ENCODE peak calls at places on chromosomes 6 and 20, in four cellular contexts. A is midbrain, T is A549, G is kidney tubule cell. L is an unnamed sample.

GRCh38 chr20:36861875-36862801 is 13.8 kb upstream of the TLDC2 start:
- DNase-seq in A (peak; percentile 80), T (peak; percentile 96), G (peak; percentile 91), L (peak; percentile 58)

GRCh38 chr6:131041814-131042213 is 21.2 kb downstream of the EPB41L2 start:
- DNase-seq in A (no peak), T (no peak), G (no peak), L (no peak)

GRCh38 chr6:4549556-4550226 is 226.5 kb upstream of the CDYL start:
- DNase-seq in A (no peak), T (no peak), G (no peak), L (no peak)

GRCh38 chr6:64955435-64955848 is 751.6 kb downstream of the EYS start:
- DNase-seq in A (no peak), T (no peak), G (no peak), L (no peak)

GRCh38 chr20:33650111-33650752 is 11.9 kb upstream of the C20orf144 start:
- DNase-seq in A (no peak), T (no peak), G (no peak), L (no peak)

GRCh38 chr6:11012295-11012754 is 31.8 kb downstream of the ELOVL2 start:
- DNase-seq in A (no peak), T (no peak), G (no peak), L (no peak)

GRCh38 chr20:641516-641913 is 11.5 kb downstream of the SRXN1 start:
- DNase-seq in A (no peak), T (peak; percentile 86), G (no peak), L (no peak)

GRCh38 chr6:20092071-20092566 is 120.2 kb downstream of the MBOAT1 start:
- DNase-seq in A (peak; percentile 34), T (peak; percentile 16), G (peak; percentile 65), L (peak; percentile 30)

GRCh38 chr6:133999305-133999704 is 46.3 kb downstream of the TBPL1 start:
- DNase-seq in A (no peak), T (no peak), G (no peak), L (no peak)

GRCh38 chr6:148175511-148176188 is 167.0 kb upstream of the SASH1 start:
- DNase-seq in A (no peak), T (no peak), G (no peak), L (no peak)

GRCh38 chr6:132017921-132018320 is 66.7 kb upstream of the CCN2 start:
- DNase-seq in A (no peak), T (no peak), G (no peak), L (no peak)

GRCh38 chr6:55239099-55239498 is 64.8 kb downstream of the HCRTR2 start:
- DNase-seq in A (no peak), T (no peak), G (peak; percentile 9), L (no peak)

GRCh38 chr6:44470106-44470446 is 82.6 kb downstream of the CDC5L start:
- DNase-seq in A (no peak), T (no peak), G (no peak), L (no peak)

GRCh38 chr20:35092524-35093244 is at the start of gene TRPC4AP:
- DNase-seq in A (peak; percentile 93), T (peak; percentile 69), G (peak; percentile 92), L (peak; percentile 75)

GRCh38 chr6:111852704-111853103 is 20.5 kb downstream of the FYN start:
- DNase-seq in A (peak; percentile 8), T (no peak), G (no peak), L (no peak)

GRCh38 chr6:36094786-36095496 is 35.4 kb upstream of the MAPK13 start:
- DNase-seq in A (peak; percentile 88), T (peak; percentile 55), G (peak; percentile 75), L (peak; percentile 42)

GRCh38 chr6:127051571-127052260 is 66.8 kb upstream of the RSPO3 start:
- DNase-seq in A (no peak), T (no peak), G (peak; percentile 70), L (no peak)

GRCh38 chr6:37131104-37131959 is 38.6 kb upstream of the PIM1 start:
- DNase-seq in A (peak; percentile 36), T (peak; percentile 37), G (peak; percentile 83), L (no peak)

GRCh38 chr20:35120012-35120701 is 27.0 kb downstream of the EDEM2 start:
- DNase-seq in A (no peak), T (no peak), G (peak; percentile 49), L (no peak)

GRCh38 chr20:48147326-48147725 is 362.0 kb upstream of the SULF2 start:
- DNase-seq in A (no peak), T (no peak), G (no peak), L (no peak)

GRCh38 chr6:74752303-74752702 is 453.6 kb downstream of the COL12A1 start:
- DNase-seq in A (no peak), T (no peak), G (peak; percentile 3), L (no peak)